ENCODE peak calls at places on chromosomes 3 and 15, in nine cellular contexts. J, B, R, C, I, A, P, X and O are unnamed samples.

GRCh38 chr15:64456634-64457108 is 3.7 kb upstream of the ZNF609 start:
- DNase-seq in J (no peak), B (peak), R (no peak), C (no peak), I (no peak), A (no peak), P (no peak), X (no peak), O (peak)

GRCh38 chr3:5126586-5126985 is 4.5 kb downstream of the ARL8B start:
- DNase-seq in J (no peak), B (no peak), R (no peak), C (no peak), I (no peak), A (no peak), P (no peak), X (no peak), O (peak)

GRCh38 chr3:134313839-134314587 is 60.2 kb downstream of the AMOTL2 start:
- DNase-seq in J (no peak), B (peak), R (peak), C (no peak), I (no peak), A (no peak), P (no peak), X (no peak), O (no peak)

GRCh38 chr3:134197681-134198261 is 52.9 kb downstream of the RYK start:
- DNase-seq in J (peak), B (peak), R (peak), C (peak), I (peak), A (peak), P (peak), X (no peak), O (peak)

GRCh38 chr3:37693791-37694194 is 167.9 kb upstream of the CTDSPL start:
- DNase-seq in J (no peak), B (no peak), R (no peak), C (no peak), I (no peak), A (no peak), P (no peak), X (no peak), O (no peak)

GRCh38 chr3:37916685-37917084 is 55.0 kb downstream of the CTDSPL start:
- DNase-seq in J (no peak), B (no peak), R (no peak), C (no peak), I (no peak), A (no peak), P (no peak), X (no peak), O (no peak)

GRCh38 chr3:59407425-59407824 is 357.6 kb upstream of the CFAP20DC start:
- DNase-seq in J (no peak), B (no peak), R (no peak), C (no peak), I (no peak), A (no peak), P (no peak), X (no peak), O (no peak)

GRCh38 chr15:74336061-74337005 is 31.1 kb downstream of the CYP11A1 start:
- DNase-seq in J (no peak), B (no peak), R (no peak), C (no peak), I (no peak), A (no peak), P (no peak), X (no peak), O (peak)

GRCh38 chr3:188407158-188407880 is 253.4 kb downstream of the LPP start:
- DNase-seq in J (no peak), B (no peak), R (no peak), C (no peak), I (no peak), A (no peak), P (no peak), X (no peak), O (no peak)

GRCh38 chr3:176867681-176868663 is 329.3 kb downstream of the TBL1XR1 start:
- DNase-seq in J (no peak), B (no peak), R (no peak), C (no peak), I (no peak), A (no peak), P (no peak), X (no peak), O (no peak)

GRCh38 chr3:118641608-118642007 is 393.0 kb downstream of the IGSF11 start:
- DNase-seq in J (peak), B (no peak), R (no peak), C (peak), I (no peak), A (peak), P (no peak), X (peak), O (no peak)

GRCh38 chr3:61521229-61521628 is 40.1 kb upstream of the PTPRG start:
- DNase-seq in J (no peak), B (no peak), R (no peak), C (no peak), I (no peak), A (no peak), P (peak), X (no peak), O (no peak)

GRCh38 chr3:65963787-65964707 is 74.7 kb downstream of the MAGI1 start:
- DNase-seq in J (peak), B (peak), R (peak), C (no peak), I (peak), A (no peak), P (peak), X (no peak), O (peak)

GRCh38 chr3:111613294-111613693 is 18.1 kb upstream of the ZBED2 start:
- DNase-seq in J (no peak), B (no peak), R (no peak), C (no peak), I (no peak), A (no peak), P (no peak), X (no peak), O (no peak)

GRCh38 chr3:100030346-100030745 is 84.0 kb downstream of the FILIP1L start:
- DNase-seq in J (no peak), B (no peak), R (no peak), C (no peak), I (no peak), A (no peak), P (no peak), X (no peak), O (no peak)

GRCh38 chr3:109642042-109642441 is 304.7 kb upstream of the DPPA4 start:
- DNase-seq in J (no peak), B (no peak), R (no peak), C (no peak), I (no peak), A (no peak), P (no peak), X (no peak), O (no peak)

GRCh38 chr3:123120546-123120945 is 53.7 kb downstream of the PDIA5 start:
- DNase-seq in J (no peak), B (no peak), R (no peak), C (peak), I (no peak), A (no peak), P (no peak), X (no peak), O (no peak)

GRCh38 chr3:122577409-122578028 is at the start of gene PARP15:
- DNase-seq in J (no peak), B (no peak), R (peak), C (peak), I (no peak), A (no peak), P (no peak), X (peak), O (no peak)

GRCh38 chr15:77578641-77579372 is 53.9 kb downstream of the LINGO1 start:
- DNase-seq in J (no peak), B (no peak), R (no peak), C (no peak), I (no peak), A (no peak), P (no peak), X (no peak), O (no peak)

GRCh38 chr15:90809536-90809935 is 58.9 kb upstream of the FURIN start:
- DNase-seq in J (no peak), B (no peak), R (no peak), C (no peak), I (no peak), A (no peak), P (no peak), X (no peak), O (no peak)

GRCh38 chr3:100256724-100257123 is 4.1 kb upstream of the TBC1D23 start:
- DNase-seq in J (no peak), B (no peak), R (no peak), C (peak), I (no peak), A (no peak), P (no peak), X (no peak), O (no peak)

GRCh38 chr3:12750658-12751071 is 8.4 kb downstream of the TMEM40 start:
- DNase-seq in J (no peak), B (no peak), R (peak), C (no peak), I (no peak), A (no peak), P (peak), X (no peak), O (peak)

GRCh38 chr3:196422976-196423781 is 9.0 kb downstream of the UBXN7 start:
- DNase-seq in J (no peak), B (no peak), R (peak), C (peak), I (no peak), A (no peak), P (no peak), X (no peak), O (no peak)

GRCh38 chr3:177089901-177090300 is 107.4 kb downstream of the TBL1XR1 start:
- DNase-seq in J (no peak), B (no peak), R (no peak), C (no peak), I (no peak), A (no peak), P (no peak), X (no peak), O (no peak)

GRCh38 chr3:71240035-71240434 is 343.5 kb downstream of the FOXP1 start:
- DNase-seq in J (no peak), B (no peak), R (no peak), C (no peak), I (no peak), A (no peak), P (no peak), X (no peak), O (no peak)

GRCh38 chr3:194404365-194405140 is 5.5 kb upstream of the GP5 start:
- DNase-seq in J (peak), B (peak), R (peak), C (no peak), I (peak), A (no peak), P (no peak), X (no peak), O (peak)

GRCh38 chr3:13242364-13242737 is 169.1 kb upstream of the IQSEC1 start:
- DNase-seq in J (no peak), B (no peak), R (no peak), C (no peak), I (no peak), A (no peak), P (no peak), X (no peak), O (no peak)

GRCh38 chr3:144112036-144112435 is 140.4 kb downstream of the DIPK2A start:
- DNase-seq in J (no peak), B (no peak), R (no peak), C (no peak), I (no peak), A (no peak), P (no peak), X (no peak), O (no peak)

GRCh38 chr15:52408823-52409222 is 113.2 kb upstream of the MYO5C start:
- DNase-seq in J (peak), B (peak), R (peak), C (no peak), I (no peak), A (no peak), P (no peak), X (no peak), O (no peak)

GRCh38 chr15:62752687-62753517 is 289.6 kb upstream of the TPM1 start:
- DNase-seq in J (no peak), B (no peak), R (no peak), C (no peak), I (no peak), A (no peak), P (no peak), X (no peak), O (no peak)

GRCh38 chr3:114659109-114660081 is 365.6 kb downstream of the TIGIT start:
- DNase-seq in J (no peak), B (peak), R (peak), C (no peak), I (no peak), A (no peak), P (no peak), X (no peak), O (peak)

GRCh38 chr15:63231206-63231605 is 41.8 kb downstream of the RAB8B start:
- DNase-seq in J (no peak), B (no peak), R (no peak), C (no peak), I (no peak), A (no peak), P (no peak), X (no peak), O (no peak)

GRCh38 chr3:71124048-71124447 is 459.5 kb downstream of the FOXP1 start:
- DNase-seq in J (no peak), B (no peak), R (no peak), C (no peak), I (no peak), A (no peak), P (no peak), X (no peak), O (no peak)

GRCh38 chr3:14525685-14526631 is 14.2 kb downstream of the GRIP2 start:
- DNase-seq in J (no peak), B (no peak), R (no peak), C (no peak), I (no peak), A (no peak), P (no peak), X (no peak), O (no peak)

GRCh38 chr3:123520656-123521055 is 64.2 kb downstream of the HACD2 start:
- DNase-seq in J (no peak), B (no peak), R (no peak), C (no peak), I (no peak), A (no peak), P (no peak), X (no peak), O (no peak)

GRCh38 chr3:170809021-170809974 is 60.7 kb downstream of the RPL22L1 start:
- DNase-seq in J (peak), B (peak), R (peak), C (peak), I (peak), A (peak), P (no peak), X (no peak), O (peak)

GRCh38 chr15:28004143-28005003 is 94.7 kb downstream of the OCA2 start:
- DNase-seq in J (no peak), B (no peak), R (no peak), C (no peak), I (no peak), A (no peak), P (no peak), X (no peak), O (no peak)

DNA sequence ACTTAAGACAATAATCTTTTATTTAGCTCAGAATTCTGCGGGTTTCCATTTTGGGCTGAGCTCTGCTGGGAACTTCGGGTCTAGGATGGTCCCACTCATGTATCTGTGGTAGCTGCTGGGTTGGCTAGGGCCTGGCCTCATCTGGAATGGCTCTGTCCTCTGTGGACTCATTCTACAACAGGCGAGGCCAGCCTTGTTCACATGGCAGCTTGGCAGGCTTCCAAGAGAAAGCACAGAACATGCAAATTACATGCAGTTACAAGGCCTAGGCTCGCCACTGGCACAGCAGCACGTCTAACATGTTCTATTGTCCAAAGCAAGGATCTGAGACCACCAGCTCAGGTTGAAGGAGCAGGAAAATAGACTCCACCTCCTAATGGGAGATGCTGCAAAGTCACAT is 431.4 kb downstream of the PDCD6IP start:
- DNase-seq in J (no peak), B (no peak), R (no peak), C (peak), I (no peak), A (no peak), P (no peak), X (no peak), O (no peak)
- TF ChIP-seq MAX in J (no peak), B (no peak), R (no peak), C (no peak), I (no peak), A (no peak), P (no peak), X (no peak), O (no peak)

GRCh38 chr3:24344784-24345439 is 149.7 kb downstream of the THRB start:
- DNase-seq in J (no peak), B (no peak), R (no peak), C (no peak), I (no peak), A (no peak), P (no peak), X (no peak), O (no peak)
- H3K4me3 ChIP-seq in J (no peak), B (no peak), R (no peak), C (no peak), I (no peak), A (no peak), P (no peak), X (no peak), O (no peak)

DNA sequence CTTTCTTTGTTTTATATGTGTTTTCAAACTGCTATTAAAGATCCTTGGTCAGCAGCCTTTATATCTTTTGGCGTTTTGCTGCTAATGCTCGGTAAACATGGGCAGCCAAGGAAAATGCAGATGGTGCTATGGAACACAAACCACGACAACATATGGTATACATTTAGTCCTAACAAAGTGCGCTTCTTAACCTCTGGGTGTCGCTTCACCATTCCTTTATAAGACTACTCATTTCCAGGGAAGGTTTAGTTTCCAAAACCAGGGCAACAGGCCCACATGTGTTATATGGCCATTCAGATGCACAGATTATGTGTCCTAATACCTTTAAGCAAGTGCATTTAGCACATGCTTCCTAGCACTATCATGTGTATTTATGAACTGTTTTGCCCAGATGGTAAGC is 14.7 kb downstream of the SHOX2 start:
- DNase-seq in J (peak), B (peak), R (peak), C (no peak), I (no peak), A (no peak), P (no peak), X (no peak), O (no peak)
- TF ChIP-seq CTCF in J (peak), B (peak), R (peak), C (no peak), I (no peak), A (peak), P (no peak), X (no peak), O (no peak)

DNA sequence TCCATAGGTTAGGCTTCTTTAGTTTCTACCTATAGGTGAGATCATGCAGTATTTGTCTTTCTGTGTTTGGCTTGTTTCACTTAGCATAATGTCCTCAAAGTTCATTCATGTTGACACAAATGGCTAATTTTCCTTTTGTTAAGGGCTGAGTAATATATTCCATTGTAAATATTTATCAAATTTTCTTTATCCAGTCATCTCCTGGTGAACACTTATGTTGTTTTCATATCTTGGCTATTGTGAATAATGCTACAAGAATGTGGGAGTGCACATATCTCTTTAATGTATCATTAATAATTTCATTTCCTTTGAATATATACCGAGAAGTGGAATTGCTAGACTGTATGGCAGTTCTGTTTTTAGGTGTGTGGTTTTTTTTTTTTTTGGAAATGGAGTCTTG is 250.9 kb upstream of the SEMA6D start:
- DNase-seq in J (no peak), B (no peak), R (peak), C (no peak), I (no peak), A (no peak), P (no peak), X (no peak), O (no peak)
- TF ChIP-seq MAX in J (no peak), B (no peak), R (no peak), C (no peak), I (no peak), A (no peak), P (no peak), X (no peak), O (no peak)

GRCh38 chr3:52874160-52874701 is 23.1 kb downstream of the STIMATE start:
- DNase-seq in J (no peak), B (no peak), R (no peak), C (no peak), I (no peak), A (no peak), P (no peak), X (no peak), O (no peak)
- H3K4me3 ChIP-seq in J (no peak), B (no peak), R (no peak), C (no peak), I (no peak), A (no peak), P (no peak), X (no peak), O (no peak)

GRCh38 chr15:32825219-32825618 is 107.4 kb downstream of the GREM1 start:
- DNase-seq in J (no peak), B (no peak), R (no peak), C (no peak), I (no peak), A (no peak), P (no peak), X (no peak), O (no peak)
- TF ChIP-seq CTCF in J (no peak), B (no peak), R (no peak), C (no peak), I (no peak), A (no peak), P (no peak), X (no peak), O (no peak)

GRCh38 chr3:157594413-157594812 is 91.2 kb upstream of the VEPH1 start:
- DNase-seq in J (no peak), B (no peak), R (no peak), C (no peak), I (no peak), A (no peak), P (no peak), X (no peak), O (peak)
- TF ChIP-seq MAX in J (no peak), B (no peak), R (no peak), C (no peak), I (no peak), A (no peak), P (no peak), X (no peak), O (no peak)

GRCh38 chr3:32700244-32700643 is 15.3 kb downstream of the CNOT10 start:
- DNase-seq in J (no peak), B (no peak), R (no peak), C (no peak), I (no peak), A (no peak), P (no peak), X (no peak), O (no peak)

GRCh38 chr3:32691847-32692246 is 6.9 kb downstream of the CNOT10 start:
- DNase-seq in J (no peak), B (no peak), R (no peak), C (no peak), I (no peak), A (no peak), P (no peak), X (no peak), O (no peak)

GRCh38 chr3:32699429-32699828 is 14.4 kb downstream of the CNOT10 start:
- DNase-seq in J (no peak), B (no peak), R (no peak), C (no peak), I (no peak), A (peak), P (no peak), X (no peak), O (no peak)

GRCh38 chr3:32696523-32696922 is 11.5 kb downstream of the CNOT10 start:
- DNase-seq in J (no peak), B (no peak), R (no peak), C (no peak), I (no peak), A (no peak), P (no peak), X (no peak), O (no peak)
- H3K4me3 ChIP-seq in J (no peak), B (no peak), R (no peak), C (no peak), I (no peak), A (no peak), P (no peak), X (no peak), O (no peak)

GRCh38 chr15:34583399-34584320 is at the start of gene GOLGA8B:
- DNase-seq in J (peak), B (peak), R (peak), C (peak), I (peak), A (peak), P (no peak), X (no peak), O (peak)
- TF ChIP-seq CTCF in J (no peak), B (no peak), R (no peak), C (no peak), I (no peak), A (no peak), P (no peak), X (no peak), O (no peak)